ENCODE peak calls at places on chromosome 4, in eight cellular contexts. N is GM12865, W is psoas muscle, O is foreskin fibroblast, I is thoracic aorta, E is OCI-LY7, V is fibroblast of lung, L is brain microvascular endothelial cell. Q is an unnamed sample.

GRCh38 chr4:1961563-1961962 is 47.2 kb downstream of the NELFA start:
- DNase-seq in I (no peak), E (no peak), V (no peak), W (no peak), O (no peak), N (no peak), L (no peak), Q (no peak)

GRCh38 chr4:183241322-183241640 is 78.8 kb downstream of the CLDN22 start:
- DNase-seq in I (no peak), W (no peak), L (peak; percentile 87), V (peak; percentile 86), O (peak; percentile 78), N (no peak), E (no peak), Q (no peak)

GRCh38 chr4:65799513-65799912 is 129.2 kb upstream of the EPHA5 start:
- DNase-seq in N (no peak), V (no peak), O (no peak), W (no peak), L (no peak), I (no peak), E (no peak), Q (no peak)

GRCh38 chr4:1207603-1208265 is 35.4 kb upstream of the SPON2 start:
- DNase-seq in I (no peak), O (peak; percentile 95), V (peak; percentile 73), N (no peak), L (no peak), E (no peak), W (peak; percentile 65), Q (peak; percentile 67)

GRCh38 chr4:182938213-182938645 is 21.0 kb upstream of the DCTD start:
- DNase-seq in O (peak; percentile 87), I (no peak), L (no peak), E (peak; percentile 39), N (peak; percentile 73), V (peak; percentile 41), W (peak; percentile 66), Q (peak; percentile 77)

GRCh38 chr4:4854649-4855292 is 4.7 kb upstream of the MSX1 start:
- DNase-seq in L (no peak), I (no peak), N (no peak), W (no peak), V (no peak), E (no peak), O (no peak), Q (no peak)

GRCh38 chr4:138182838-138183426 is 59.2 kb downstream of the SLC7A11 start:
- DNase-seq in N (peak; percentile 61), L (peak; percentile 60), I (no peak), V (peak; percentile 60), W (no peak), E (peak; percentile 60), O (peak; percentile 78), Q (no peak)

GRCh38 chr4:123317211-123317610 is 79.4 kb upstream of the SPRY1 start:
- DNase-seq in I (no peak), L (no peak), E (no peak), W (no peak), V (no peak), N (no peak), O (no peak), Q (no peak)

GRCh38 chr4:98474408-98474844 is 184.0 kb downstream of the TSPAN5 start:
- DNase-seq in W (no peak), V (peak; percentile 83), L (peak; percentile 44), N (no peak), O (peak; percentile 93), E (no peak), I (no peak), Q (no peak)

GRCh38 chr4:71694946-71695345 is 88.9 kb downstream of the GC start:
- DNase-seq in E (no peak), W (no peak), N (no peak), O (no peak), L (no peak), V (no peak), I (no peak), Q (no peak)

GRCh38 chr4:57023104-57023503 is 44.4 kb downstream of the POLR2B start:
- DNase-seq in V (peak; percentile 92), O (peak; percentile 88), E (no peak), L (peak; percentile 92), I (no peak), N (no peak), W (no peak), Q (no peak)

DNA sequence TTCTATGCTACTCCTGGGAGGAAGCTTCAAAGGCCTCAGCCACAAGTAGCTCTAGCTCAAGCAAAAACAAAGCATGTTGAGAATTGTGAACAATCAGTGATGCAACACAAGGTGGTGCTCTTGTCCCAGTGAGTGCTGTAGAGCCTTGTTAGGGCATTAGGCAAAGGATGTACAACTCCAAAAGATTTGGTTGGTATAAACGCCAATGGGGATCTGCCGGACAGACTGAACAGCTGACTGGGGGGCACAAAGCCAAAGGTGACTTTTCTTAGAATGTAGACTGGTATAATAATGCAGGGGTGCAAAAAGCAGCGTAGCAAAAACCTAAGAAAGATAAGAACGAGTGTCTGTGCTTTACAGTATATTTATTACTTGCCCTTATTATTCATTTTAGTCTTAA is 62.6 kb upstream of the ALB start:
- DNase-seq in E (peak; percentile 60), I (no peak), N (peak; percentile 50), V (peak; percentile 52), O (peak; percentile 56), L (peak; percentile 60), W (no peak), Q (no peak)
- TF ChIP-seq CTCF in E (peak; percentile 78), I (peak; percentile 25), N (peak; percentile 49), V (peak; percentile 66), O (peak; percentile 50), L (peak; percentile 70), W (peak; percentile 43), Q (peak; percentile 13)

GRCh38 chr4:83268491-83268890 is 16.1 kb downstream of the COQ2 start:
- DNase-seq in W (no peak), N (no peak), I (no peak), O (no peak), L (no peak), V (no peak), E (no peak), Q (no peak)
- H3K4me3 ChIP-seq in W (no peak overlapping the region), N (no peak overlapping the region), I (no peak overlapping the region), O (no peak overlapping the region), L (no peak overlapping the region), V (no peak overlapping the region), E (no peak overlapping the region), Q (no peak overlapping the region)

GRCh38 chr4:83390965-83391364 is 56.3 kb upstream of the HPSE start:
- DNase-seq in I (no peak), L (no peak), E (peak; percentile 48), N (no peak), O (no peak), V (no peak), W (no peak), Q (no peak)
- TF ChIP-seq CTCF in I (no peak), L (no peak), E (peak; percentile 53), N (no peak), O (no peak), V (no peak), W (no peak), Q (no peak)

DNA sequence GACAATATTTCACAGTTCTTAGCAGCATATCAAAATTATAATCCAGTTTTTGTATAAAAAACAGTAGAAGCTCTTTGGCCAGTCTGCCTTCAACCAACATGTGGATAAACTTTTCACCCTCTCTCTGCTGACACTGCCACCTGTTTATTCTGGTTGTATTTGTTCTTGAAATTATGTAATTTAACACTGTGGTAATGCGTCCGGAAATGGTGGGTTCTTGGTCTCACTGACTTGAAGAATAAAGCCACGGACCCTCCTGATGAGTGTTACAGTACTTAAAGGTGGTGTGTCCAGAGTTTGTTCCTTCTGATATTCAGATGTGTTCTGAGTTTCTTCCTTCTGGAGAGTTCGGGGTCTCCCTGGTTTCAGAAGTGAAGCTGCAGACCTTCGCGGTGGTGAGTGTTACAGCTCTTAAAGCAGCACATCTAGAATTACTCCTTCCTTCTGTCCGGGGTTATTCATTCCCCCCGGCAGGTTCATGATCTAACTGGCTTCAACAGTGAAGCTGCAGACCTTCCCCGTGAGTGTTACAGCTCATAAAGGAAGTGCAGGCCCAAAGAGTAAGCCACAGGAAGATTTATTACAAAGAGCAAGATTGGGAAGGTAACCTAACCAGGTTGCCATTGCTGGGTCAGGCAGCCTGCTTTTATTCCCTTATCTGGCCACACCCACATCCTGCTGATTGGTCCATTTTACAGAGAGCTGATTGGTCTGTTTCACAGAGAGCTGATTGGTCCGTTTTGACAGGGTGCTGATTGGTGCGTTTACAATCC is 15.7 kb downstream of the FAM184B start:
- DNase-seq in L (no peak), O (no peak), I (no peak), E (no peak), W (no peak), V (no peak), N (no peak), Q (no peak)
- H3K4me3 ChIP-seq in L (no peak overlapping the region), O (no peak overlapping the region), I (no peak overlapping the region), E (no peak overlapping the region), W (no peak overlapping the region), V (no peak overlapping the region), N (no peak overlapping the region), Q (no peak overlapping the region)

DNA sequence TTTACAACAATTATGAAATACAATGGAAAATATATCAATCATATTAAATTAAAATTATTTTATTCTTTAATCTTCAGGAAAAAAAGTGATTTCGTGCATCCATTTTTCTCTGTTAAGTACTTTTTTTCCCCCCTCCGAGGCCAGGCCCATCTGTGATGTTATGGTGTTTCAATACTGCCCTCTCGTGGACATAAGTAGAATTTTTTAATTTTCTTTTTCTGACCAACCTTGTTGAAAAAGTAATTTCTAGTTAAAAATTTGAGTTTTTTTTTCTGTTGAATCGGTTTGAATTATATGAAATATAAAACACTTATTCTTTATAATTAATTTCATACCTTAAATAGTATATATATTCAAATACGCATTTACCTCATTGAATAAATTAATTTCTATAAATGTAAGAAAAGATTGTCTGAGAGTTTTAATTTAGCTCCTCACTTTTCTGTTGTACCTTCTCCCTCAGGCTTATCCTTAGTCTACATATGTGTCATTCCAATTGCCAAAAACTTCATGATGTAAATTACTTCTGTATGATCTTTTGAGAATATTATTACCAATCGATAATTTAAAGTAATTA is 175.8 kb upstream of the TECRL start:
- DNase-seq in E (peak; percentile 55), L (no peak), N (peak; percentile 48), O (peak; percentile 0), I (no peak), W (no peak), V (peak; percentile 36), Q (no peak)
- TF ChIP-seq CTCF in E (peak; percentile 79), L (peak; percentile 62), N (peak; percentile 45), O (peak; percentile 57), I (peak; percentile 51), W (peak; percentile 61), V (peak; percentile 39), Q (peak; percentile 50)

DNA sequence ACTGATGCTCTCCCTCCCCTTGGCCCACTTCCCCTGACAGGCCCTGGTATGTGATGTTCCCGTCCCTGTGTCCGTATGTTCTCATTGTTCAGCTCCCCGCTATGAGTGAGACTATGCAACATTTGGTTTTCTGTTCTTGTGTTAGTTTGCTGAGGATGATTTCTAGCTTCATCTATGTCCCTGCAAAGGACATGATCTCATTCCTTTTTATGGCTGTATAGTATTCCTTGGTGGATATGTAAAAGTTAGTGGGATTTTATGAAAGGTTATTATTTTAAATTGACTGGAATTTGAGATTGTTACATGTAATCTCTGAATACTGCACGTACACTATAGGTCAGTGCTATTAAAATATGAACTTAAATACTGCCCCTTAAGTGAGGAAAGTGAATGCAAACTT is 184.0 kb downstream of the WDFY3 start:
- DNase-seq in E (no peak), V (no peak), W (no peak), N (no peak), L (no peak), O (no peak), I (no peak), Q (no peak)
- H3K4me3 ChIP-seq in E (no peak overlapping the region), V (no peak overlapping the region), W (no peak overlapping the region), N (no peak overlapping the region), L (no peak overlapping the region), O (no peak overlapping the region), I (no peak overlapping the region), Q (no peak overlapping the region)

GRCh38 chr4:108683479-108683878 is 33.1 kb downstream of the OSTC start:
- DNase-seq in W (no peak), I (no peak), N (peak; percentile 28), V (peak; percentile 57), L (peak; percentile 43), O (peak; percentile 59), E (peak; percentile 40), Q (no peak)
- TF ChIP-seq CTCF in W (peak; percentile 34), I (peak; percentile 20), N (peak; percentile 1), V (peak; percentile 20), L (peak; percentile 38), O (peak; percentile 25), E (peak; percentile 77), Q (no peak)